ENCODE peak calls at places on chromosomes 7 and 10, in six cellular contexts. N, O, S, B, E and K are unnamed samples.

GRCh38 chr7:24884401-24884800 is 95.6 kb downstream of the OSBPL3 start:
- DNase-seq in B (no peak), N (no peak), E (no peak), S (no peak), O (no peak), K (no peak)

GRCh38 chr10:934746-935406 is 3.4 kb upstream of the LARP4B start:
- DNase-seq in S (peak), B (no peak), O (peak), N (no peak), E (no peak), K (no peak)

GRCh38 chr7:139915864-139916716 is 87.0 kb downstream of the TBXAS1 start:
- DNase-seq in E (peak), B (peak), O (no peak), N (peak), S (peak), K (peak)

GRCh38 chr10:132201111-132201989 is 14.6 kb downstream of the DPYSL4 start:
- DNase-seq in S (no peak), N (no peak), E (no peak), B (no peak), O (no peak), K (no peak)

GRCh38 chr10:131749767-131750142 is 151.1 kb upstream of the PPP2R2D start:
- DNase-seq in S (no peak), O (peak), E (no peak), B (no peak), N (no peak), K (no peak)

GRCh38 chr10:99534939-99535763 is 2.4 kb downstream of the NKX2-3 start:
- DNase-seq in S (no peak), O (peak), B (no peak), N (peak), E (peak), K (no peak)

GRCh38 chr7:121343302-121343701 is 14.5 kb downstream of the WNT16 start:
- DNase-seq in E (no peak), O (no peak), S (peak), N (no peak), B (no peak), K (no peak)

GRCh38 chr10:61901829-61902447 is 439 bp downstream of the ARID5B start:
- DNase-seq in N (no peak), O (peak), S (no peak), E (peak), B (no peak), K (no peak)

GRCh38 chr7:82722946-82723345 is 279.4 kb upstream of the CACNA2D1 start:
- DNase-seq in N (no peak), S (no peak), E (no peak), B (no peak), O (no peak), K (no peak)

GRCh38 chr7:74271742-74272141 is 17.5 kb upstream of the CLIP2 start:
- DNase-seq in E (no peak), N (no peak), S (no peak), B (peak), O (peak), K (no peak)